ENCODE peak calls at places on chromosomes 12 and 14, in four cellular contexts. One of them, this sample, is unnamed.

GRCh38 chr12:49037111-49037946 is 18.8 kb upstream of the PRKAG1 start:
- DNase-seq in activated T-cell treated with anti-CD3 and anti-CD28 coated beads, Interleukin-2, amount 50 U/mL, for 4 hours: no peak
- DNase-seq in aorta: peak
- DNase-seq in AG10803: no peak
- DNase-seq in this sample: no peak

GRCh38 chr14:31947680-31948580 is 129.2 kb upstream of the ARHGAP5 start:
- DNase-seq in activated T-cell treated with anti-CD3 and anti-CD28 coated beads, Interleukin-2, amount 50 U/mL, for 4 hours: no peak
- DNase-seq in aorta: no peak
- DNase-seq in AG10803: no peak
- DNase-seq in this sample: no peak

GRCh38 chr12:113271853-113272561 is 50.7 kb downstream of the TPCN1 start:
- DNase-seq in activated T-cell treated with anti-CD3 and anti-CD28 coated beads, Interleukin-2, amount 50 U/mL, for 4 hours: no peak
- DNase-seq in aorta: peak
- DNase-seq in AG10803: peak
- DNase-seq in this sample: peak

GRCh38 chr12:57092876-57093411 is 4.0 kb downstream of the NAB2 start:
- DNase-seq in activated T-cell treated with anti-CD3 and anti-CD28 coated beads, Interleukin-2, amount 50 U/mL, for 4 hours: no peak
- DNase-seq in aorta: peak
- DNase-seq in AG10803: no peak
- DNase-seq in this sample: no peak

GRCh38 chr14:52923902-52924575 is 26.8 kb downstream of the FERMT2 start:
- DNase-seq in activated T-cell treated with anti-CD3 and anti-CD28 coated beads, Interleukin-2, amount 50 U/mL, for 4 hours: no peak
- DNase-seq in aorta: no peak
- DNase-seq in AG10803: no peak
- DNase-seq in this sample: no peak

GRCh38 chr12:117204146-117204545 is 13.9 kb upstream of the FBXO21 start:
- DNase-seq in activated T-cell treated with anti-CD3 and anti-CD28 coated beads, Interleukin-2, amount 50 U/mL, for 4 hours: no peak
- DNase-seq in aorta: no peak
- DNase-seq in AG10803: no peak
- DNase-seq in this sample: no peak

GRCh38 chr14:54776361-54777001 is 126.1 kb downstream of the GCH1 start:
- DNase-seq in activated T-cell treated with anti-CD3 and anti-CD28 coated beads, Interleukin-2, amount 50 U/mL, for 4 hours: peak
- DNase-seq in aorta: peak
- DNase-seq in AG10803: peak
- DNase-seq in this sample: peak

GRCh38 chr12:29778531-29778930 is 5.2 kb downstream of the TMTC1 start:
- DNase-seq in activated T-cell treated with anti-CD3 and anti-CD28 coated beads, Interleukin-2, amount 50 U/mL, for 4 hours: no peak
- DNase-seq in aorta: no peak
- DNase-seq in AG10803: no peak
- DNase-seq in this sample: no peak

GRCh38 chr12:12503384-12504078 is 59.1 kb downstream of the DUSP16 start:
- DNase-seq in activated T-cell treated with anti-CD3 and anti-CD28 coated beads, Interleukin-2, amount 50 U/mL, for 4 hours: peak
- DNase-seq in aorta: no peak
- DNase-seq in AG10803: no peak
- DNase-seq in this sample: no peak

GRCh38 chr12:123288751-123289346 is 17.2 kb upstream of the CDK2AP1 start:
- DNase-seq in activated T-cell treated with anti-CD3 and anti-CD28 coated beads, Interleukin-2, amount 50 U/mL, for 4 hours: no peak
- DNase-seq in aorta: peak
- DNase-seq in AG10803: no peak
- DNase-seq in this sample: no peak

GRCh38 chr14:57486767-57487379 is 6.8 kb downstream of the CCDC198 start:
- DNase-seq in activated T-cell treated with anti-CD3 and anti-CD28 coated beads, Interleukin-2, amount 50 U/mL, for 4 hours: no peak
- DNase-seq in aorta: no peak
- DNase-seq in AG10803: peak
- DNase-seq in this sample: peak

GRCh38 chr12:124551268-124552144 is 15.9 kb downstream of the NCOR2 start:
- DNase-seq in activated T-cell treated with anti-CD3 and anti-CD28 coated beads, Interleukin-2, amount 50 U/mL, for 4 hours: no peak
- DNase-seq in aorta: no peak
- DNase-seq in AG10803: no peak
- DNase-seq in this sample: no peak

This sample was measured in GM03348.